ENCODE peak calls at places on chromosomes 1 and 21, in eight cellular contexts. One of them, this sample, is unnamed.

GRCh38 chr1:3359346-3360157 is 94.9 kb upstream of the ARHGEF16 start:
- DNase-seq in SK-N-SH: peak
- DNase-seq in brain microvascular endothelial cell: no peak
- DNase-seq in heart right ventricle: no peak
- DNase-seq in neuronal stem cell: no peak
- DNase-seq in CD8-positive, alpha-beta T cell: no peak
- DNase-seq in mesendoderm: no peak
- DNase-seq in left ventricle myocardium inferior: no peak
- DNase-seq in this sample: no peak

GRCh38 chr1:235295902-235296350 is 32.1 kb downstream of the ARID4B start:
- DNase-seq in SK-N-SH: no peak
- DNase-seq in brain microvascular endothelial cell: peak
- DNase-seq in heart right ventricle: no peak
- DNase-seq in neuronal stem cell: no peak
- DNase-seq in CD8-positive, alpha-beta T cell: no peak
- DNase-seq in mesendoderm: no peak
- DNase-seq in left ventricle myocardium inferior: no peak
- DNase-seq in this sample: peak

GRCh38 chr1:115457295-115457694 is 119.2 kb upstream of the NGF start:
- DNase-seq in SK-N-SH: no peak
- DNase-seq in brain microvascular endothelial cell: peak
- DNase-seq in heart right ventricle: no peak
- DNase-seq in neuronal stem cell: no peak
- DNase-seq in CD8-positive, alpha-beta T cell: no peak
- DNase-seq in mesendoderm: no peak
- DNase-seq in left ventricle myocardium inferior: no peak
- DNase-seq in this sample: no peak

GRCh38 chr1:114956570-114956969 is 73.1 kb upstream of the TSHB start:
- DNase-seq in SK-N-SH: no peak
- DNase-seq in brain microvascular endothelial cell: peak
- DNase-seq in heart right ventricle: no peak
- DNase-seq in neuronal stem cell: peak
- DNase-seq in CD8-positive, alpha-beta T cell: no peak
- DNase-seq in mesendoderm: peak
- DNase-seq in left ventricle myocardium inferior: no peak
- DNase-seq in this sample: no peak

GRCh38 chr1:116150368-116150767 is 39.2 kb downstream of the MAB21L3 start:
- DNase-seq in SK-N-SH: no peak
- DNase-seq in brain microvascular endothelial cell: no peak
- DNase-seq in heart right ventricle: no peak
- DNase-seq in neuronal stem cell: no peak
- DNase-seq in CD8-positive, alpha-beta T cell: no peak
- DNase-seq in mesendoderm: no peak
- DNase-seq in left ventricle myocardium inferior: no peak
- DNase-seq in this sample: no peak

GRCh38 chr1:58739851-58740466 is 40.1 kb upstream of the MYSM1 start:
- DNase-seq in SK-N-SH: peak
- DNase-seq in brain microvascular endothelial cell: peak
- DNase-seq in heart right ventricle: no peak
- DNase-seq in neuronal stem cell: peak
- DNase-seq in CD8-positive, alpha-beta T cell: peak
- DNase-seq in mesendoderm: peak
- DNase-seq in left ventricle myocardium inferior: no peak
- DNase-seq in this sample: no peak

GRCh38 chr1:86061660-86062059 is 94.9 kb downstream of the COL24A1 start:
- DNase-seq in SK-N-SH: no peak
- DNase-seq in brain microvascular endothelial cell: peak
- DNase-seq in heart right ventricle: no peak
- DNase-seq in neuronal stem cell: no peak
- DNase-seq in CD8-positive, alpha-beta T cell: no peak
- DNase-seq in mesendoderm: no peak
- DNase-seq in left ventricle myocardium inferior: no peak
- DNase-seq in this sample: no peak

GRCh38 chr1:62175568-62176179 is 19.0 kb upstream of the L1TD1 start:
- DNase-seq in SK-N-SH: peak
- DNase-seq in brain microvascular endothelial cell: peak
- DNase-seq in heart right ventricle: no peak
- DNase-seq in neuronal stem cell: peak
- DNase-seq in CD8-positive, alpha-beta T cell: peak
- DNase-seq in mesendoderm: peak
- DNase-seq in left ventricle myocardium inferior: no peak
- DNase-seq in this sample: no peak

GRCh38 chr1:234135501-234135900 is 231.0 kb downstream of the SLC35F3 start:
- DNase-seq in SK-N-SH: no peak
- DNase-seq in brain microvascular endothelial cell: no peak
- DNase-seq in heart right ventricle: no peak
- DNase-seq in neuronal stem cell: no peak
- DNase-seq in CD8-positive, alpha-beta T cell: no peak
- DNase-seq in mesendoderm: no peak
- DNase-seq in left ventricle myocardium inferior: no peak
- DNase-seq in this sample: no peak

GRCh38 chr21:33968082-33968997 is 52.7 kb upstream of the ATP5PO start:
- DNase-seq in SK-N-SH: no peak
- DNase-seq in brain microvascular endothelial cell: peak
- DNase-seq in heart right ventricle: no peak
- DNase-seq in neuronal stem cell: no peak
- DNase-seq in CD8-positive, alpha-beta T cell: no peak
- DNase-seq in mesendoderm: peak
- DNase-seq in left ventricle myocardium inferior: no peak
- DNase-seq in this sample: peak

GRCh38 chr1:76408303-76408702 is 333.8 kb downstream of the ST6GALNAC3 start:
- DNase-seq in SK-N-SH: no peak
- DNase-seq in brain microvascular endothelial cell: no peak
- DNase-seq in heart right ventricle: no peak
- DNase-seq in neuronal stem cell: no peak
- DNase-seq in CD8-positive, alpha-beta T cell: no peak
- DNase-seq in mesendoderm: no peak
- DNase-seq in left ventricle myocardium inferior: no peak
- DNase-seq in this sample: no peak

GRCh38 chr1:93490357-93490756 is 42.4 kb downstream of the FNBP1L start:
- DNase-seq in SK-N-SH: no peak
- DNase-seq in brain microvascular endothelial cell: no peak
- DNase-seq in heart right ventricle: no peak
- DNase-seq in neuronal stem cell: no peak
- DNase-seq in CD8-positive, alpha-beta T cell: no peak
- DNase-seq in mesendoderm: no peak
- DNase-seq in left ventricle myocardium inferior: no peak
- DNase-seq in this sample: no peak

GRCh38 chr1:30379684-30380624 is 343.4 kb downstream of the MATN1 start:
- DNase-seq in SK-N-SH: peak
- DNase-seq in brain microvascular endothelial cell: peak
- DNase-seq in heart right ventricle: no peak
- DNase-seq in neuronal stem cell: peak
- DNase-seq in CD8-positive, alpha-beta T cell: peak
- DNase-seq in mesendoderm: peak
- DNase-seq in left ventricle myocardium inferior: no peak
- DNase-seq in this sample: peak

GRCh38 chr1:94037392-94038229 is 83.3 kb downstream of the ABCA4 start:
- DNase-seq in SK-N-SH: no peak
- DNase-seq in brain microvascular endothelial cell: no peak
- DNase-seq in heart right ventricle: no peak
- DNase-seq in neuronal stem cell: no peak
- DNase-seq in CD8-positive, alpha-beta T cell: no peak
- DNase-seq in mesendoderm: no peak
- DNase-seq in left ventricle myocardium inferior: no peak
- DNase-seq in this sample: peak

GRCh38 chr1:221965252-221965651 is 223.4 kb upstream of the DUSP10 start:
- DNase-seq in SK-N-SH: no peak
- DNase-seq in brain microvascular endothelial cell: no peak
- DNase-seq in heart right ventricle: no peak
- DNase-seq in neuronal stem cell: no peak
- DNase-seq in CD8-positive, alpha-beta T cell: no peak
- DNase-seq in mesendoderm: no peak
- DNase-seq in left ventricle myocardium inferior: no peak
- DNase-seq in this sample: no peak

GRCh38 chr1:177589166-177589565 is 380.7 kb downstream of the SEC16B start:
- DNase-seq in SK-N-SH: no peak
- DNase-seq in brain microvascular endothelial cell: no peak
- DNase-seq in heart right ventricle: no peak
- DNase-seq in neuronal stem cell: no peak
- DNase-seq in CD8-positive, alpha-beta T cell: no peak
- DNase-seq in mesendoderm: no peak
- DNase-seq in left ventricle myocardium inferior: no peak
- DNase-seq in this sample: no peak

DNA sequence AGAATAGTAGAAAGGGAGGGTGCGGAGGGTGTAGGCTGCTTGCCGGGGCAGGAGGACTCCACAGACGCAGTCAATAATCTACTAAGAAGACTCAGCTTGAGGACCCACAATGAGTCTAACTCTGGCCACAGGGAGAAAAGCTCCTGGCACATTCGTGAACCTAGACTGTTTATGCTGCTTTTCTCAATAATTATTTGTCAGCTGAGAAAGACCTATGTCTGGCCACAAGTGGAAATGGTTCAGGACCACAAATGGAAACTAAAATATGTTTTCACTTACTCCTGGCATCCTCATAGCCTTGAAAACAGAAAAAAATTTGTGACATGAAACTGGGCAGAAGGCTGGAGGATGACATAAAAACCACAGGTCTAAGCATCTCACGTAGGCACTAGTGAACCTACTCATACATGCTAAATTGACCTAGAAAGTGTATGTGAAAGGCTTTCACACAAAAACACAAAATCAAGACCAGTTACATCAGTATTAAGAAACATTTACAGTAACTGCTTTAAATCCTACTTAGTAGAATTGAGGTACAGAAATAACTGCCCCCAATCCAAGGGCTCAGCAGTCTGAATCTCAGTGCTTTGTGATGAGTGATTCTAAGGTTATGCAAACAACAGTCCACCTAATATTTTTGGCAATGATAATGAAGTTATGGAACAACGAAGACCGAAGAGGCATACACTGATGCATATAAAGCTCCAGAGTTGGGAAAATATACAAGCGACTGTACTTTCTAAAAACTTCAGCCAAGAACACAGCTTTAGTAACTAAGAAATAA is 159.5 kb downstream of the SLC45A1 start:
- DNase-seq in SK-N-SH: no peak
- DNase-seq in brain microvascular endothelial cell: peak
- DNase-seq in heart right ventricle: no peak
- DNase-seq in neuronal stem cell: no peak
- DNase-seq in CD8-positive, alpha-beta T cell: no peak
- DNase-seq in mesendoderm: no peak
- DNase-seq in left ventricle myocardium inferior: no peak
- DNase-seq in this sample: no peak
- H3K27ac ChIP-seq in SK-N-SH: peak
- H3K27ac ChIP-seq in brain microvascular endothelial cell: no peak
- H3K27ac ChIP-seq in heart right ventricle: peak
- H3K27ac ChIP-seq in neuronal stem cell: no peak
- H3K27ac ChIP-seq in CD8-positive, alpha-beta T cell: no peak
- H3K27ac ChIP-seq in mesendoderm: no peak
- H3K27ac ChIP-seq in left ventricle myocardium inferior: no peak
- H3K27ac ChIP-seq in this sample: no peak

GRCh38 chr1:216310776-216311175 is 112.5 kb downstream of the USH2A start:
- DNase-seq in SK-N-SH: no peak
- DNase-seq in brain microvascular endothelial cell: peak
- DNase-seq in heart right ventricle: no peak
- DNase-seq in neuronal stem cell: peak
- DNase-seq in CD8-positive, alpha-beta T cell: no peak
- DNase-seq in mesendoderm: peak
- DNase-seq in left ventricle myocardium inferior: no peak
- DNase-seq in this sample: no peak
- H3K27ac ChIP-seq in SK-N-SH: no peak
- H3K27ac ChIP-seq in brain microvascular endothelial cell: no peak
- H3K27ac ChIP-seq in heart right ventricle: no peak
- H3K27ac ChIP-seq in neuronal stem cell: no peak
- H3K27ac ChIP-seq in CD8-positive, alpha-beta T cell: no peak
- H3K27ac ChIP-seq in mesendoderm: no peak
- H3K27ac ChIP-seq in left ventricle myocardium inferior: no peak
- H3K27ac ChIP-seq in this sample: no peak

DNA sequence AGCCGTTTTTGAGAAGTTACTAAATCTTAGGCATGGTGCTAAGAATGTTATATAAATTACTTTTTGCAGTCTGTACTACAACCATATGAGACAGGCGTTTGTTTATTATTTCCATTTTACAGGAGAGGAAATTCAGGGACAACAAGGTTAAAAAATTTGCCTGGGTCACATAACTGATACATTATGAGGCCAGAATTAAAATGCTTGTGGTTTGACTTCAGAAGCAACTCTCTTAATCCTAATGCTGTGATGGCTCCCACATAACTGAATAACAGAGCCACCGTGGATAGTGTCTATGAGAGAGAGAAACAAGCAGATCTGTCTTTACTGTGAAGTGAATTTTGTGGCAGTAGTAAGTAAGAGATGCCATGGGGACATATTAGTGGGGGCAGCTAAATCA is 184.9 kb downstream of the NCAM2 start:
- DNase-seq in SK-N-SH: no peak
- DNase-seq in brain microvascular endothelial cell: no peak
- DNase-seq in heart right ventricle: no peak
- DNase-seq in neuronal stem cell: no peak
- DNase-seq in CD8-positive, alpha-beta T cell: no peak
- DNase-seq in mesendoderm: no peak
- DNase-seq in left ventricle myocardium inferior: no peak
- DNase-seq in this sample: no peak
- H3K27ac ChIP-seq in SK-N-SH: no peak
- H3K27ac ChIP-seq in brain microvascular endothelial cell: no peak
- H3K27ac ChIP-seq in heart right ventricle: no peak
- H3K27ac ChIP-seq in neuronal stem cell: no peak
- H3K27ac ChIP-seq in CD8-positive, alpha-beta T cell: no peak
- H3K27ac ChIP-seq in mesendoderm: no peak
- H3K27ac ChIP-seq in left ventricle myocardium inferior: no peak
- H3K27ac ChIP-seq in this sample: no peak

GRCh38 chr1:151058682-151059341 is 610 bp downstream of the CDC42SE1 start:
- DNase-seq in SK-N-SH: peak
- DNase-seq in brain microvascular endothelial cell: no peak
- DNase-seq in heart right ventricle: no peak
- DNase-seq in neuronal stem cell: peak
- DNase-seq in CD8-positive, alpha-beta T cell: peak
- DNase-seq in mesendoderm: peak
- DNase-seq in left ventricle myocardium inferior: no peak
- DNase-seq in this sample: peak

GRCh38 chr1:151056149-151056548 is 3.3 kb downstream of the CDC42SE1 start:
- DNase-seq in SK-N-SH: no peak
- DNase-seq in brain microvascular endothelial cell: no peak
- DNase-seq in heart right ventricle: no peak
- DNase-seq in neuronal stem cell: no peak
- DNase-seq in CD8-positive, alpha-beta T cell: peak
- DNase-seq in mesendoderm: no peak
- DNase-seq in left ventricle myocardium inferior: no peak
- DNase-seq in this sample: no peak

GRCh38 chr1:151056574-151056973 is 2.8 kb downstream of the CDC42SE1 start:
- DNase-seq in SK-N-SH: no peak
- DNase-seq in brain microvascular endothelial cell: no peak
- DNase-seq in heart right ventricle: no peak
- DNase-seq in neuronal stem cell: no peak
- DNase-seq in CD8-positive, alpha-beta T cell: no peak
- DNase-seq in mesendoderm: no peak
- DNase-seq in left ventricle myocardium inferior: no peak
- DNase-seq in this sample: no peak

GRCh38 chr1:151054971-151055547 is 4.4 kb downstream of the CDC42SE1 start:
- DNase-seq in SK-N-SH: no peak
- DNase-seq in brain microvascular endothelial cell: no peak
- DNase-seq in heart right ventricle: no peak
- DNase-seq in neuronal stem cell: no peak
- DNase-seq in CD8-positive, alpha-beta T cell: no peak
- DNase-seq in mesendoderm: no peak
- DNase-seq in left ventricle myocardium inferior: no peak
- DNase-seq in this sample: no peak

DNA sequence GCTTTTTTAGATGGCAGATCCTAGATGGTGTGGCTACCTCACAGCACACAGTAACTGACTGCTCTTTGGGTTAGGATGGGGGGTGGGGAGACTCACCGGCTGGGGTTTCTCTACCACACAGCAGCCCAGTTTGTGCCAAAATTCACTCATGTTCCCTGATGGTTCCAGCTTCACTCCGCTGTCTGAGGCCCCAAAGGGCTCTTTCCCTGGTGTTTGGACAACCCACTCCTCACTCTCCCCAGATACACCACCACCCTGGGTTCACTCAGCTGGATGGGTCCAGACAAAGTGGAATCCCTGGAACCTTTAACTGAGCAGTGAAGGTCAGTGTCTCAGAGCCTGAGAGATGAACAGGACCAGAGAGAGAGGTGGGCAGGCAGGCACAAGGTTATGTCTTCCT is 3.8 kb downstream of the CDC42SE1 start:
- DNase-seq in SK-N-SH: no peak
- DNase-seq in brain microvascular endothelial cell: no peak
- DNase-seq in heart right ventricle: no peak
- DNase-seq in neuronal stem cell: no peak
- DNase-seq in CD8-positive, alpha-beta T cell: peak
- DNase-seq in mesendoderm: no peak
- DNase-seq in left ventricle myocardium inferior: no peak
- DNase-seq in this sample: no peak
- H3K27ac ChIP-seq in SK-N-SH: no peak
- H3K27ac ChIP-seq in brain microvascular endothelial cell: no peak
- H3K27ac ChIP-seq in heart right ventricle: peak
- H3K27ac ChIP-seq in neuronal stem cell: no peak
- H3K27ac ChIP-seq in CD8-positive, alpha-beta T cell: peak
- H3K27ac ChIP-seq in mesendoderm: no peak
- H3K27ac ChIP-seq in left ventricle myocardium inferior: peak
- H3K27ac ChIP-seq in this sample: no peak